ENCODE peak calls at places on chromosomes 5 and 9, in six cellular contexts. One of them, this sample, is unnamed. For H3K9me3, the result is how much of the 10 kb centered on the place peaks cover.

GRCh38 chr5:80406980-80407734 is 707 bp upstream of the ZFYVE16 start:
- DNase-seq in H9: no peak
- DNase-seq in IMR-90: peak
- DNase-seq in H1: no peak
- DNase-seq in neuronal stem cell: peak
- DNase-seq in trophoblast cell: peak
- DNase-seq in this sample: peak

GRCh38 chr9:87950296-87950695 is 24.0 kb downstream of the CDK20 start:
- DNase-seq in H9: no peak
- DNase-seq in IMR-90: no peak
- DNase-seq in H1: no peak
- DNase-seq in neuronal stem cell: no peak
- DNase-seq in trophoblast cell: no peak
- DNase-seq in this sample: no peak

GRCh38 chr9:18824095-18824666 is 208.8 kb downstream of the SAXO1 start:
- DNase-seq in H9: peak
- DNase-seq in IMR-90: no peak
- DNase-seq in H1: no peak
- DNase-seq in neuronal stem cell: no peak
- DNase-seq in trophoblast cell: no peak
- DNase-seq in this sample: no peak

GRCh38 chr9:109771084-109771483 is 8.9 kb upstream of the PALM2AKAP2 start:
- DNase-seq in H9: peak
- DNase-seq in IMR-90: peak
- DNase-seq in H1: no peak
- DNase-seq in neuronal stem cell: peak
- DNase-seq in trophoblast cell: no peak
- DNase-seq in this sample: no peak

GRCh38 chr5:42403236-42403635 is 20.0 kb upstream of the GHR start:
- DNase-seq in H9: no peak
- DNase-seq in IMR-90: no peak
- DNase-seq in H1: no peak
- DNase-seq in neuronal stem cell: no peak
- DNase-seq in trophoblast cell: no peak
- DNase-seq in this sample: no peak

GRCh38 chr5:177133845-177134652 is 476 bp downstream of the NSD1 start:
- DNase-seq in H9: peak
- DNase-seq in IMR-90: peak
- DNase-seq in H1: peak
- DNase-seq in neuronal stem cell: peak
- DNase-seq in trophoblast cell: peak
- DNase-seq in this sample: peak

GRCh38 chr9:138105561-138106505 is 228.3 kb downstream of the CACNA1B start:
- DNase-seq in H9: peak
- DNase-seq in IMR-90: no peak
- DNase-seq in H1: no peak
- DNase-seq in neuronal stem cell: no peak
- DNase-seq in trophoblast cell: no peak
- DNase-seq in this sample: no peak

GRCh38 chr5:147756566-147756965 is 26.0 kb downstream of the JAKMIP2 start:
- DNase-seq in H9: no peak
- DNase-seq in IMR-90: no peak
- DNase-seq in H1: no peak
- DNase-seq in neuronal stem cell: no peak
- DNase-seq in trophoblast cell: no peak
- DNase-seq in this sample: no peak

GRCh38 chr9:89879276-89879675 is 274.5 kb downstream of the GADD45G start:
- DNase-seq in H9: no peak
- DNase-seq in IMR-90: no peak
- DNase-seq in H1: peak
- DNase-seq in neuronal stem cell: no peak
- DNase-seq in trophoblast cell: no peak
- DNase-seq in this sample: no peak

GRCh38 chr5:169350016-169350415 is 49.1 kb upstream of the SLIT3 start:
- DNase-seq in H9: no peak
- DNase-seq in IMR-90: peak
- DNase-seq in H1: no peak
- DNase-seq in neuronal stem cell: no peak
- DNase-seq in trophoblast cell: no peak
- DNase-seq in this sample: peak

GRCh38 chr5:1438871-1439270 is 6.4 kb downstream of the SLC6A3 start:
- DNase-seq in H9: no peak
- DNase-seq in IMR-90: no peak
- DNase-seq in H1: no peak
- DNase-seq in neuronal stem cell: no peak
- DNase-seq in trophoblast cell: no peak
- DNase-seq in this sample: no peak

GRCh38 chr5:142152383-142152730 is 43.8 kb downstream of the NDFIP1 start:
- DNase-seq in H9: no peak
- DNase-seq in IMR-90: peak
- DNase-seq in H1: no peak
- DNase-seq in neuronal stem cell: no peak
- DNase-seq in trophoblast cell: no peak
- DNase-seq in this sample: peak

DNA sequence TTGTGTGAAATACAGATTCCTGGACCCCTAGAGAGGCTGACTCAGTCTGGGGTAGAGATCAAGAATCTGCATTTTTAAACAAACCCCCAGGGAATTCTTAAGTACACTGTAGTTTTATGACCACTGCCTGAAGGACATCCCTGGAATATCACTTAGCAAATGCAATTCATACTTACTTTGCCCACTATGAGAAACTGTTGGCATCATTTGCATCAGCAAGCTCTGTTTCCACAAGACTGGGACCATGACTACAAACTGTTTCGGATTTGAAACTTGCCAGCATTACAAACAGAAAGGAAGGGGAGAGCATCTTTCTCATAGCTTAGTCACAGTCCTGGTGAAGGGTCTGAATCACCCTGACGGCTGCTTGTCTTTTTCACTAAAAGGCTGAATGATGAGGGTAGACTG is 63.7 kb downstream of the MLLT3 start:
- DNase-seq in H9: no peak
- DNase-seq in IMR-90: peak
- DNase-seq in H1: no peak
- DNase-seq in neuronal stem cell: no peak
- DNase-seq in trophoblast cell: no peak
- DNase-seq in this sample: peak
- H3K14ac ChIP-seq in H9: no peak
- H3K14ac ChIP-seq in IMR-90: no peak
- H3K14ac ChIP-seq in H1: no peak
- H3K14ac ChIP-seq in neuronal stem cell: no peak
- H3K14ac ChIP-seq in trophoblast cell: no peak
- H3K14ac ChIP-seq in this sample: no peak

GRCh38 chr5:5191906-5192305 is 51.8 kb downstream of the ADAMTS16 start:
- DNase-seq in H9: no peak
- DNase-seq in IMR-90: no peak
- DNase-seq in H1: no peak
- DNase-seq in neuronal stem cell: no peak
- DNase-seq in trophoblast cell: peak
- DNase-seq in this sample: no peak

GRCh38 chr5:5198111-5198510 is 58.0 kb downstream of the ADAMTS16 start:
- DNase-seq in H9: no peak
- DNase-seq in IMR-90: no peak
- DNase-seq in H1: no peak
- DNase-seq in neuronal stem cell: no peak
- DNase-seq in trophoblast cell: no peak
- DNase-seq in this sample: no peak

GRCh38 chr5:5188377-5189020 is 48.4 kb downstream of the ADAMTS16 start:
- DNase-seq in H9: no peak
- DNase-seq in IMR-90: no peak
- DNase-seq in H1: no peak
- DNase-seq in neuronal stem cell: no peak
- DNase-seq in trophoblast cell: no peak
- DNase-seq in this sample: no peak

DNA sequence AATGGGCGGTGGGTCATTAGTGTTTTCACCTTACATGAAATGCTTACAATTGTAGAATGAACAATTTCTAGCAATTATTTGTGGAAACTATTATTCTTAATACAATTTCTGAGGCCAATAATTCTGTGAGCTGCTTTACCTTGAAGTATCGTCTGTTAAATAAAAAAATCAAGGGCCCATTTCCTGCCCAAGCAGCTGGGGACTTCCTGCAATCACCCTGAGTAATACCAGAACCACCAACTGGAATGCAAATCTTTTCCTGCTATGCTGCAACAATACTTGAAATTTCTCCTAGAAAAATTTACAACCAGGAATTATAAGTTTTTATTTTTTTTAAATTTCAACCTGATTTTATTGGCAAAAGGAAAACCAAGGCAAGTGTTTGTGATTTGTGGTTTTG is 52.6 kb downstream of the ADAMTS16 start:
- DNase-seq in H9: no peak
- DNase-seq in IMR-90: no peak
- DNase-seq in H1: no peak
- DNase-seq in neuronal stem cell: no peak
- DNase-seq in trophoblast cell: no peak
- DNase-seq in this sample: peak
- H3K18ac ChIP-seq in H9: no peak
- H3K18ac ChIP-seq in IMR-90: no peak
- H3K18ac ChIP-seq in H1: no peak
- H3K18ac ChIP-seq in neuronal stem cell: no peak
- H3K18ac ChIP-seq in trophoblast cell: no peak
- H3K18ac ChIP-seq in this sample: no peak

GRCh38 chr9:6802926-6803325 is 45.2 kb downstream of the KDM4C start:
- DNase-seq in H9: no peak
- DNase-seq in IMR-90: no peak
- DNase-seq in H1: peak
- DNase-seq in neuronal stem cell: no peak
- DNase-seq in trophoblast cell: no peak
- DNase-seq in this sample: no peak
- H3K9me3 ChIP-seq in H9: under half
- H3K9me3 ChIP-seq in IMR-90: under half
- H3K9me3 ChIP-seq in H1: under half
- H3K9me3 ChIP-seq in neuronal stem cell: under half
- H3K9me3 ChIP-seq in trophoblast cell: under half
- H3K9me3 ChIP-seq in this sample: under half

GRCh38 chr5:81773574-81773973 is 22.7 kb upstream of the SSBP2 start:
- DNase-seq in H9: no peak
- DNase-seq in IMR-90: no peak
- DNase-seq in H1: no peak
- DNase-seq in neuronal stem cell: no peak
- DNase-seq in trophoblast cell: no peak
- DNase-seq in this sample: no peak
- H3K14ac ChIP-seq in H9: no peak
- H3K14ac ChIP-seq in IMR-90: no peak
- H3K14ac ChIP-seq in H1: no peak
- H3K14ac ChIP-seq in neuronal stem cell: no peak
- H3K14ac ChIP-seq in trophoblast cell: no peak
- H3K14ac ChIP-seq in this sample: no peak